ENCODE peak calls at places on chromosome 2, in six cellular contexts. Z is pancreas; F is CD8-positive, alpha-beta T cell; S is tibial artery; J is breast epithelium; W is CD4-positive, CD25-positive, alpha-beta regulatory T cell. E is an unnamed sample.

GRCh38 chr2:234203135-234203984 is 152.9 kb downstream of the SPP2 start:
- DNase-seq in J (no peak), W (no peak), F (no peak), S (no peak), Z (no peak), E (no peak)

GRCh38 chr2:214808481-214808931 is 977 bp downstream of the BARD1 start:
- DNase-seq in Z (no peak), J (no peak), S (no peak), W (peak; percentile 31), F (no peak), E (no peak)

GRCh38 chr2:204505488-204505887 is 39.8 kb upstream of the PARD3B start:
- DNase-seq in Z (no peak), F (no peak), J (no peak), W (no peak), S (no peak), E (no peak)

GRCh38 chr2:97997774-97998392 is 2.1 kb upstream of the TMEM131 start:
- DNase-seq in F (no peak), S (no peak), W (no peak), Z (no peak), J (no peak), E (no peak)

GRCh38 chr2:30516166-30516565 is 69.1 kb downstream of the LCLAT1 start:
- DNase-seq in W (no peak), F (no peak), J (no peak), Z (no peak), S (no peak), E (no peak)

GRCh38 chr2:42651057-42651456 is 82.6 kb downstream of the MTA3 start:
- DNase-seq in W (no peak), Z (no peak), J (no peak), S (no peak), F (no peak), E (no peak)

GRCh38 chr2:55916473-55917049 is 7.0 kb downstream of the EFEMP1 start:
- DNase-seq in F (no peak), W (no peak), S (no peak), J (no peak), Z (no peak), E (no peak)

GRCh38 chr2:148391324-148391723 is 253.2 kb upstream of the EPC2 start:
- DNase-seq in F (no peak), Z (no peak), W (no peak), S (no peak), J (no peak), E (no peak)

GRCh38 chr2:185385157-185385556 is 353.4 kb upstream of the FSIP2 start:
- DNase-seq in J (no peak), Z (no peak), W (no peak), F (no peak), S (no peak), E (no peak)

GRCh38 chr2:191977754-191978153 is 130.9 kb upstream of the CAVIN2 start:
- DNase-seq in S (no peak), W (no peak), J (no peak), F (no peak), Z (no peak), E (no peak)

GRCh38 chr2:97760480-97761049 is 47.2 kb downstream of the ZAP70 start:
- DNase-seq in Z (no peak), J (no peak), W (no peak), S (no peak), F (no peak), E (no peak)

GRCh38 chr2:216012133-216012829 is 1.1 kb downstream of the MREG start:
- DNase-seq in F (no peak), J (no peak), Z (no peak), W (no peak), S (no peak), E (no peak)

GRCh38 chr2:70686577-70687460 is 81.2 kb downstream of the ADD2 start:
- DNase-seq in Z (no peak), J (no peak), F (no peak), S (peak; percentile 38), W (peak; percentile 29), E (peak; percentile 58)

GRCh38 chr2:39247512-39247911 is 3.7 kb upstream of the CDKL4 start:
- DNase-seq in W (no peak), J (no peak), S (no peak), F (no peak), Z (no peak), E (no peak)

GRCh38 chr2:196979976-196980375 is 53.5 kb upstream of the PGAP1 start:
- DNase-seq in J (no peak), S (no peak), F (no peak), Z (no peak), W (no peak), E (no peak)

GRCh38 chr2:231680284-231680991 is 27.9 kb upstream of the PTMA start:
- DNase-seq in W (no peak), Z (peak; percentile 71), J (no peak), F (no peak), S (no peak), E (no peak)

GRCh38 chr2:27182346-27182745 is 29.5 kb upstream of the ATRAID start:
- DNase-seq in Z (no peak), J (no peak), S (no peak), F (no peak), W (no peak), E (no peak)

GRCh38 chr2:216716109-216716508 is 20.8 kb upstream of the IGFBP5 start:
- DNase-seq in F (no peak), W (no peak), S (no peak), Z (no peak), J (no peak), E (no peak)

GRCh38 chr2:162607915-162608314 is 230.7 kb downstream of the KCNH7 start:
- DNase-seq in S (no peak), J (no peak), W (no peak), Z (no peak), F (no peak), E (no peak)

GRCh38 chr2:104758199-104758620 is 95.7 kb upstream of the POU3F3 start:
- DNase-seq in F (no peak), W (no peak), J (no peak), S (no peak), Z (no peak), E (peak; percentile 60)
- H3K9me3 ChIP-seq in F (no peaks in the 10 kb centered on the region), W (no peaks in the 10 kb centered on the region), J (no peaks in the 10 kb centered on the region), S (no peaks in the 10 kb centered on the region), Z (no peaks in the 10 kb centered on the region), E (no peaks in the 10 kb centered on the region)

DNA sequence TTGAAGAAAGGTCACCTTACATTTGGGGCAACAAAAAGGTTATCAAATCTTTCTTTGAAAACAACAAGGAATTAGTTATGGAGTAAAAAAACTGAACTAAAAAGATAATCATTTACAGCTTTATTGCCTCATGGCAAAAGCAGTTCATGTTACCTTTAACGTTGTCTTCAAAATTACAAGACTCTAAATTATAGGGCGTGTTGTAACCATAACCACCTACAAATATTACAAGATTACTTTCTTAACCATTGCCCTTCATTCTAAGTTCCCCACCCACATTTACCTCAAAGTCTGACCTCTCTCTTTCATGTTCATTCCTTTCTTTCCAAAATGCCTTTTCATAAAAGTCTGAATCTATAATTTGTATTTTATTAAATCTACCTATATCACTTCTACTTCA is 74.6 kb upstream of the LRATD1 start:
- DNase-seq in J (no peak), S (no peak), W (no peak), F (no peak), Z (no peak), E (no peak)
- H3K27ac ChIP-seq in J (no peak overlapping the region), S (no peak overlapping the region), W (no peak overlapping the region), F (no peak overlapping the region), Z (no peak overlapping the region), E (no peak overlapping the region)

GRCh38 chr2:21042708-21042957 is 1.2 kb downstream of the APOB start:
- DNase-seq in W (no peak), Z (no peak), J (no peak), S (no peak), F (no peak), E (no peak)

GRCh38 chr2:21041943-21042707 is 1.7 kb downstream of the APOB start:
- DNase-seq in Z (no peak), F (no peak), W (no peak), J (no peak), S (no peak), E (no peak)

GRCh38 chr2:21040468-21041377 is 3.1 kb downstream of the APOB start:
- DNase-seq in F (no peak), S (no peak), J (no peak), W (no peak), Z (no peak), E (no peak)

GRCh38 chr2:21039979-21040467 is 3.9 kb downstream of the APOB start:
- DNase-seq in W (no peak), S (peak; percentile 70), J (no peak), Z (no peak), F (no peak), E (no peak)

DNA sequence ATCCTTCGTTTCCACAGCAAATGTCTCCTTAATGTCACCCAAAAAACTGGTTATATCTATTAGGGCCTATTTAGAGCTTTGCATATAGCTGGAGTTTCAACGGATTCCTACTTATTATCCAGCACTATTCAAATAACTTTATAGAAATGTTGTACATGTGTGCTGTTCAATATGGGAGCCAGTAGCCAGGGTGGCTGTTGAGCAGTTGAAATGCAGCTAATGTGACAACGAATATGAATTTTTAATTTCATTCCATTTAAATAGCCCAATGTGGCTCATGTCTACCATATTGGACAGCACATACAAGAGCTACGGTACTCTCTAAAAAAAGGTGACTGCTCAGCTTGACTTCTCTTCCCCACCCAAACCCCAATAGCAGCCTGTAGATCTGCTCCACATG is 2.4 kb downstream of the APOB start:
- DNase-seq in S (no peak), F (no peak), Z (no peak), J (no peak), W (no peak), E (no peak)
- H3K4me3 ChIP-seq in S (no peak overlapping the region), F (no peak overlapping the region), Z (no peak overlapping the region), J (no peak overlapping the region), W (no peak overlapping the region), E (no peak overlapping the region)

GRCh38 chr2:239175181-239175580 is 225.6 kb downstream of the HDAC4 start:
- DNase-seq in Z (peak; percentile 18), J (peak; percentile 28), W (no peak), F (no peak), S (peak; percentile 15), E (no peak)
- H3K9me3 ChIP-seq in Z (peaks cover 9% of the 10 kb centered on the region), J (peaks cover 29% of the 10 kb centered on the region), W (peaks cover 51% of the 10 kb centered on the region), F (peaks cover 26% of the 10 kb centered on the region), S (peaks cover 6% of the 10 kb centered on the region), E (peaks cover 1% of the 10 kb centered on the region)

GRCh38 chr2:24594283-24594682 is 103.2 kb downstream of the NCOA1 start:
- DNase-seq in F (no peak), Z (no peak), W (no peak), S (no peak), J (no peak), E (no peak)
- H3K27ac ChIP-seq in F (no peak overlapping the region), Z (no peak overlapping the region), W (no peak overlapping the region), S (no peak overlapping the region), J (no peak overlapping the region), E (no peak overlapping the region)